ENCODE peak calls at places on chromosome 7, in nine cellular contexts. S, F, O, D, X, E, U, C and P are unnamed samples.

GRCh38 chr7:2063562-2064360 is 169.0 kb downstream of the MAD1L1 start:
- DNase-seq in S (no peak), F (peak), O (no peak), D (no peak), X (no peak), E (no peak), U (no peak), C (peak), P (peak)

GRCh38 chr7:12373580-12374263 is 29.9 kb downstream of the VWDE start:
- DNase-seq in S (no peak), F (peak), O (no peak), D (no peak), X (no peak), E (no peak), U (no peak), C (peak), P (no peak)

GRCh38 chr7:130695840-130696239 is 9.5 kb upstream of the TSGA13 start:
- DNase-seq in S (no peak), F (peak), O (no peak), D (no peak), X (no peak), E (no peak), U (no peak), C (peak), P (no peak)

GRCh38 chr7:2968176-2968575 is 75.5 kb downstream of the CARD11 start:
- DNase-seq in S (no peak), F (no peak), O (no peak), D (no peak), X (peak), E (peak), U (no peak), C (no peak), P (no peak)

GRCh38 chr7:121832347-121832746 is 40.6 kb upstream of the PTPRZ1 start:
- DNase-seq in S (no peak), F (no peak), O (no peak), D (no peak), X (no peak), E (no peak), U (no peak), C (no peak), P (no peak)

GRCh38 chr7:85489498-85489897 is 302.6 kb upstream of the SEMA3D start:
- DNase-seq in S (no peak), F (peak), O (peak), D (no peak), X (no peak), E (no peak), U (no peak), C (peak), P (no peak)

GRCh38 chr7:30068117-30068516 is 39.9 kb downstream of the PLEKHA8 start:
- DNase-seq in S (no peak), F (peak), O (peak), D (no peak), X (no peak), E (no peak), U (no peak), C (peak), P (no peak)

GRCh38 chr7:28835800-28836199 is 122.3 kb downstream of the TRIL start:
- DNase-seq in S (no peak), F (peak), O (no peak), D (no peak), X (no peak), E (no peak), U (no peak), C (no peak), P (no peak)

GRCh38 chr7:29598607-29599006 is 35.0 kb downstream of the PRR15 start:
- DNase-seq in S (no peak), F (no peak), O (no peak), D (no peak), X (no peak), E (no peak), U (no peak), C (no peak), P (no peak)

GRCh38 chr7:140542226-140542625 is 62.9 kb upstream of the MKRN1 start:
- DNase-seq in S (peak), F (peak), O (no peak), D (no peak), X (no peak), E (no peak), U (no peak), C (peak), P (no peak)

GRCh38 chr7:2905500-2905899 is 61.4 kb upstream of the GNA12 start:
- DNase-seq in S (no peak), F (no peak), O (no peak), D (no peak), X (no peak), E (no peak), U (no peak), C (no peak), P (no peak)

GRCh38 chr7:44324204-44325126 is 929 bp downstream of the CAMK2B start:
- DNase-seq in S (no peak), F (no peak), O (no peak), D (peak), X (no peak), E (no peak), U (no peak), C (peak), P (no peak)

GRCh38 chr7:107788662-107789061 is 14.4 kb downstream of the SLC26A3 start:
- DNase-seq in S (no peak), F (no peak), O (no peak), D (no peak), X (no peak), E (no peak), U (no peak), C (no peak), P (no peak)

GRCh38 chr7:86574006-86574405 is 69.7 kb upstream of the GRM3 start:
- DNase-seq in S (no peak), F (no peak), O (no peak), D (no peak), X (no peak), E (no peak), U (no peak), C (no peak), P (no peak)

GRCh38 chr7:29597266-29597665 is 33.6 kb downstream of the PRR15 start:
- DNase-seq in S (no peak), F (no peak), O (no peak), D (no peak), X (no peak), E (no peak), U (no peak), C (no peak), P (no peak)

GRCh38 chr7:33250421-33250827 is 121.1 kb downstream of the BBS9 start:
- DNase-seq in S (no peak), F (peak), O (peak), D (no peak), X (no peak), E (no peak), U (no peak), C (peak), P (no peak)

GRCh38 chr7:103348452-103348851 is 1.0 kb downstream of the PSMC2 start:
- DNase-seq in S (no peak), F (no peak), O (no peak), D (no peak), X (no peak), E (no peak), U (no peak), C (no peak), P (no peak)

GRCh38 chr7:20350518-20350951 is 19.8 kb downstream of the ITGB8 start:
- DNase-seq in S (peak), F (no peak), O (no peak), D (no peak), X (no peak), E (no peak), U (no peak), C (peak), P (no peak)

GRCh38 chr7:323410-323809 is 33.4 kb downstream of the FOXL3 start:
- DNase-seq in S (no peak), F (no peak), O (no peak), D (no peak), X (no peak), E (no peak), U (no peak), C (no peak), P (no peak)

GRCh38 chr7:14839307-14839706 is 63.2 kb downstream of the DGKB start:
- DNase-seq in S (no peak), F (no peak), O (no peak), D (no peak), X (no peak), E (no peak), U (no peak), C (no peak), P (no peak)

GRCh38 chr7:156578978-156579430 is 61.6 kb upstream of the RNF32 start:
- DNase-seq in S (no peak), F (no peak), O (no peak), D (no peak), X (no peak), E (no peak), U (no peak), C (no peak), P (no peak)

GRCh38 chr7:90952649-90952991 is 311.6 kb upstream of the FZD1 start:
- DNase-seq in S (no peak), F (no peak), O (no peak), D (no peak), X (no peak), E (no peak), U (no peak), C (no peak), P (no peak)

GRCh38 chr7:119949053-119949452 is 323.9 kb upstream of the KCND2 start:
- DNase-seq in S (no peak), F (no peak), O (no peak), D (no peak), X (no peak), E (no peak), U (no peak), C (no peak), P (no peak)

GRCh38 chr7:73865738-73866445 is 4.9 kb downstream of the TMEM270 start:
- DNase-seq in S (no peak), F (peak), O (no peak), D (peak), X (no peak), E (no peak), U (no peak), C (peak), P (no peak)

GRCh38 chr7:128755816-128756476 is 16.8 kb downstream of the CALU start:
- DNase-seq in S (no peak), F (peak), O (peak), D (no peak), X (peak), E (no peak), U (no peak), C (peak), P (no peak)

GRCh38 chr7:153522261-153522660 is 529.9 kb upstream of the DPP6 start:
- DNase-seq in S (no peak), F (no peak), O (no peak), D (no peak), X (no peak), E (no peak), U (no peak), C (no peak), P (no peak)

GRCh38 chr7:36185092-36185491 is 32.0 kb downstream of the EEPD1 start:
- DNase-seq in S (no peak), F (no peak), O (no peak), D (no peak), X (no peak), E (no peak), U (no peak), C (no peak), P (no peak)

GRCh38 chr7:129773871-129774270 is 162.4 kb downstream of the NRF1 start:
- DNase-seq in S (no peak), F (no peak), O (no peak), D (no peak), X (no peak), E (no peak), U (no peak), C (no peak), P (no peak)

GRCh38 chr7:74093671-74094223 is 10.1 kb downstream of the LIMK1 start:
- DNase-seq in S (peak), F (no peak), O (no peak), D (no peak), X (no peak), E (no peak), U (no peak), C (no peak), P (no peak)

GRCh38 chr7:135714534-135715009 is 13.4 kb downstream of the SLC13A4 start:
- DNase-seq in S (no peak), F (peak), O (no peak), D (peak), X (peak), E (no peak), U (no peak), C (peak), P (peak)

GRCh38 chr7:104627516-104627915 is 299.1 kb downstream of the LHFPL3 start:
- DNase-seq in S (no peak), F (peak), O (no peak), D (peak), X (no peak), E (no peak), U (no peak), C (peak), P (peak)

GRCh38 chr7:88694207-88694606 is 65.3 kb upstream of the ZNF804B start:
- DNase-seq in S (no peak), F (no peak), O (no peak), D (no peak), X (no peak), E (no peak), U (no peak), C (no peak), P (no peak)

GRCh38 chr7:139557857-139558581 is 34.5 kb downstream of the CLEC2L start:
- DNase-seq in S (no peak), F (no peak), O (no peak), D (no peak), X (peak), E (no peak), U (no peak), C (no peak), P (no peak)

GRCh38 chr7:37110641-37111421 is 337.8 kb downstream of the ELMO1 start:
- DNase-seq in S (no peak), F (no peak), O (no peak), D (no peak), X (no peak), E (no peak), U (no peak), C (no peak), P (no peak)

GRCh38 chr7:148665211-148665610 is 33.5 kb upstream of the CUL1 start:
- DNase-seq in S (no peak), F (no peak), O (no peak), D (no peak), X (no peak), E (no peak), U (no peak), C (no peak), P (no peak)

GRCh38 chr7:43649755-43650274 is 66.9 kb downstream of the STK17A start:
- DNase-seq in S (no peak), F (no peak), O (no peak), D (no peak), X (no peak), E (no peak), U (peak), C (no peak), P (no peak)

GRCh38 chr7:67447297-67447696 is 450.7 kb downstream of the TYW1 start:
- DNase-seq in S (no peak), F (no peak), O (no peak), D (no peak), X (no peak), E (no peak), U (no peak), C (no peak), P (no peak)

GRCh38 chr7:22549667-22550513 is 49.9 kb upstream of the STEAP1B start:
- DNase-seq in S (no peak), F (peak), O (no peak), D (peak), X (no peak), E (no peak), U (no peak), C (peak), P (peak)
- TF ChIP-seq CTCF in S (no peak), F (peak), O (peak), D (peak), X (no peak), E (peak), U (no peak), C (peak), P (peak)

GRCh38 chr7:152030561-152030960 is 5.1 kb downstream of the GALNT11 start:
- DNase-seq in S (no peak), F (no peak), O (no peak), D (no peak), X (no peak), E (no peak), U (no peak), C (no peak), P (no peak)

GRCh38 chr7:152025937-152026890 is 740 bp downstream of the GALNT11 start:
- DNase-seq in S (no peak), F (no peak), O (no peak), D (no peak), X (no peak), E (no peak), U (no peak), C (no peak), P (no peak)

GRCh38 chr7:152025077-152025936 is at the start of gene GALNT11:
- DNase-seq in S (peak), F (peak), O (peak), D (peak), X (peak), E (peak), U (peak), C (peak), P (peak)
- TF ChIP-seq CTCF in S (peak), F (peak), O (no peak), D (peak), X (no peak), E (peak), U (peak), C (peak), P (peak)

DNA sequence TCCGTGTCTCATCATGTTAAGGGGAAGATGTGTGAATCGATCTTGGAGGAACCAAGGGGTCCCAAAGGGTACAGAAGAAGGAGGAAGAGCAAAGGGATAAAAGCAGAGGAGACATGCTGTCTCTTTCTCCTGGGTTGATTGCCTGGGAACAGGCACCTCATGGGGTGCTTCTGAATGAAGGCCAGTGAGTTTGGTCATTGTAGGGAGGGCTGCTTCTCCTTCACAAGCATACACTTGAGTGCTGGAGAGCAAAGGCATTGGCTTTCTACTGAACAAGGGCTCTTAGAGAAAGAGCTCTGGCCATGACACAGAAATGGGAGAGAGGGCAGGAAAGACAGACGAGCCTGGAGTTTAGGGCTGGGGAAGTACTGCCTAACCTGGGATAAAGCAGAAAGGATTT is 146.7 kb upstream of the NPY start:
- DNase-seq in S (no peak), F (no peak), O (no peak), D (no peak), X (no peak), E (no peak), U (no peak), C (no peak), P (no peak)
- TF ChIP-seq CTCF in S (no peak), F (no peak), O (no peak), D (no peak), X (no peak), E (no peak), U (no peak), C (no peak), P (no peak)

GRCh38 chr7:53351681-53352080 is 316.2 kb downstream of the POM121L12 start:
- DNase-seq in S (no peak), F (no peak), O (no peak), D (no peak), X (no peak), E (no peak), U (no peak), C (no peak), P (no peak)

GRCh38 chr7:53350241-53350640 is 314.8 kb downstream of the POM121L12 start:
- DNase-seq in S (no peak), F (no peak), O (no peak), D (peak), X (no peak), E (no peak), U (no peak), C (no peak), P (peak)
- TF ChIP-seq CTCF in S (no peak), F (no peak), O (no peak), D (peak), X (peak), E (no peak), U (no peak), C (no peak), P (peak)

GRCh38 chr7:117092801-117093200 is 139.5 kb downstream of the ST7 start:
- DNase-seq in S (no peak), F (no peak), O (peak), D (no peak), X (no peak), E (no peak), U (no peak), C (no peak), P (no peak)
- TF ChIP-seq CTCF in S (no peak), F (no peak), O (no peak), D (no peak), X (no peak), E (no peak), U (no peak), C (no peak), P (no peak)

GRCh38 chr7:116786791-116787443 is 75.5 kb upstream of the CAPZA2 start:
- DNase-seq in S (no peak), F (peak), O (no peak), D (no peak), X (no peak), E (no peak), U (no peak), C (peak), P (no peak)
- TF ChIP-seq CTCF in S (no peak), F (peak), O (peak), D (no peak), X (no peak), E (no peak), U (no peak), C (peak), P (no peak)

GRCh38 chr7:51732951-51733350 is 416.3 kb upstream of the COBL start:
- DNase-seq in S (no peak), F (no peak), O (no peak), D (no peak), X (no peak), E (no peak), U (no peak), C (no peak), P (no peak)
- TF ChIP-seq CTCF in S (no peak), F (no peak), O (no peak), D (no peak), X (no peak), E (no peak), U (no peak), C (no peak), P (peak)